ENCODE peak calls at places on chromosomes 2 and 18, in nine cellular contexts. A, W, I, E, M, S, Y, U and R are unnamed samples.

GRCh38 chr2:84849271-84849952 is 31.5 kb downstream of the TRABD2A start:
- DNase-seq in A (no peak), W (no peak), I (no peak), E (peak; percentile 60), M (peak; percentile 11), S (no peak), Y (no peak), U (no peak), R (no peak)

GRCh38 chr2:74405994-74406583 is 15.3 kb downstream of the C2orf81 start:
- DNase-seq in A (no peak), W (no peak), I (no peak), E (peak; percentile 40), M (no peak), S (no peak), Y (no peak), U (no peak), R (no peak)

GRCh38 chr2:220224711-220225519 is 597.5 kb downstream of the SLC4A3 start:
- DNase-seq in A (no peak), W (no peak), I (no peak), E (peak; percentile 89), M (no peak), S (no peak), Y (no peak), U (no peak), R (no peak)

GRCh38 chr18:48409591-48410094 is 460 bp upstream of the ZBTB7C start:
- DNase-seq in A (no peak), W (no peak), I (no peak), E (no peak), M (peak; percentile 53), S (peak; percentile 47), Y (no peak), U (peak; percentile 91), R (peak; percentile 73)

GRCh38 chr2:16112251-16112971 is 172.1 kb downstream of the MYCN start:
- DNase-seq in A (no peak), W (no peak), I (no peak), E (no peak), M (no peak), S (no peak), Y (no peak), U (no peak), R (no peak)

GRCh38 chr2:36965751-36966369 is 476 bp downstream of the STRN start:
- DNase-seq in A (peak; percentile 53), W (no peak), I (no peak), E (no peak), M (peak; percentile 63), S (no peak), Y (peak; percentile 25), U (no peak), R (peak; percentile 60)

GRCh38 chr2:128374001-128374710 is 55.5 kb upstream of the HS6ST1 start:
- DNase-seq in A (no peak), W (no peak), I (no peak), E (peak; percentile 87), M (peak; percentile 28), S (peak; percentile 12), Y (no peak), U (peak; percentile 79), R (no peak)

GRCh38 chr2:222055328-222055727 is 243.5 kb downstream of the PAX3 start:
- DNase-seq in A (no peak), W (no peak), I (no peak), E (no peak), M (no peak), S (no peak), Y (no peak), U (no peak), R (no peak)

GRCh38 chr2:120436460-120436739 is 90.5 kb downstream of the INHBB start:
- DNase-seq in A (no peak), W (no peak), I (peak; percentile 66), E (no peak), M (no peak), S (no peak), Y (peak; percentile 11), U (peak; percentile 24), R (peak; percentile 84)

GRCh38 chr18:48743046-48743445 is 204.2 kb downstream of the CTIF start:
- DNase-seq in A (no peak), W (no peak), I (peak; percentile 87), E (peak; percentile 71), M (no peak), S (peak; percentile 79), Y (peak; percentile 71), U (no peak), R (peak; percentile 58)

GRCh38 chr2:234211797-234212196 is 161.3 kb downstream of the SPP2 start:
- DNase-seq in A (no peak), W (no peak), I (no peak), E (no peak), M (no peak), S (no peak), Y (no peak), U (no peak), R (no peak)

GRCh38 chr18:74836296-74837139 is 238.8 kb downstream of the ZNF407 start:
- DNase-seq in A (no peak), W (no peak), I (peak; percentile 70), E (peak; percentile 72), M (no peak), S (no peak), Y (no peak), U (no peak), R (no peak)

GRCh38 chr2:170818294-170819104 is 1.8 kb downstream of the GAD1 start:
- DNase-seq in A (no peak), W (no peak), I (no peak), E (no peak), M (no peak), S (no peak), Y (no peak), U (peak; percentile 69), R (no peak)

GRCh38 chr18:22399949-22400348 is 17.8 kb downstream of the CTAGE1 start:
- DNase-seq in A (no peak), W (no peak), I (no peak), E (peak; percentile 62), M (no peak), S (no peak), Y (no peak), U (no peak), R (no peak)

GRCh38 chr2:162342841-162343240 is 1.1 kb upstream of the GCA start:
- DNase-seq in A (no peak), W (no peak), I (no peak), E (no peak), M (no peak), S (no peak), Y (no peak), U (no peak), R (no peak)

GRCh38 chr18:59885579-59886163 is 14.1 kb upstream of the PMAIP1 start:
- DNase-seq in A (no peak), W (no peak), I (no peak), E (peak; percentile 92), M (no peak), S (no peak), Y (no peak), U (no peak), R (no peak)

GRCh38 chr2:45169339-45170190 is 160.3 kb upstream of the SIX2 start:
- DNase-seq in A (no peak), W (no peak), I (no peak), E (no peak), M (no peak), S (no peak), Y (no peak), U (peak; percentile 87), R (no peak)
- H3K27ac ChIP-seq in A (no peak overlapping the region), W (no peak overlapping the region), I (no peak overlapping the region), E (no peak overlapping the region), M (no peak overlapping the region), S (peak overlapping the region; percentile 41), Y (peak overlapping the region; percentile 82), U (no peak overlapping the region), R (no peak overlapping the region)

DNA sequence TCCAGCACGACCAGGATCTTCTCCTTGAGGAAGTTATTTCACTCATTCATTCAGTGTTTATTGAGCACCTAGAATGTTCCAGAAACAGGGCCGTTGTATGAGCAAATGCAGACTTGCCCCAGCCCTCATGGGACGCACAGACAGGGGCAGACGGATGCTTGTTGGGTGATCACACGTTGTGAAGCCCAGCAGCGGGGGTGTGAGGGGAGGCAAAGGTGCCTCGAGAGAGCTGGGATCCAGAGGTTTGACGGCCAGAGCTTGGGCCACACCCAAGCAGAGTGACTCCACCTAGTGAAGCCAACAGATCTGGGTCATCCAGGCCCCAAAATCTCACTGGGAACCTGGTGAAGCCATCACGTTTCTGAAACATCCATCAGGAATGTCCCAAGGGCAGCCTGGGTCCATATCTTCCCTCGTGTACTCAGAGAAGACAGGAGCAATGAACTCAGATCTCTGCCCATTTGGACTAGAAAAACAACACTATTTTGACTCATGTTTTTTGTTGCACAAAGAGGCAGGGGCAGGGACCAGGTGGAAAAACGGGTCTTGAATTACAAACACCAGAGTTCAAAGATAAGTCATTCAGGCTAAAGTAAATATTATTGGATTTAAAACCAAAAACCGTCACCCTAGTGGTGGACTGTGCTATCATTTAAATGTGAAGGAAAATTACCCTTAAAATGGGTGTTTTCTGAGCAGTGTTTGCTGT is 54.9 kb upstream of the RBM44 start:
- DNase-seq in A (no peak), W (no peak), I (no peak), E (peak; percentile 63), M (peak; percentile 71), S (no peak), Y (no peak), U (no peak), R (no peak)
- TF ChIP-seq POLR2A in A (no peak), W (no peak), I (no peak), E (no peak), M (no peak), S (no peak), Y (no peak), U (no peak), R (no peak)

GRCh38 chr2:176117823-176118376 is 1.3 kb downstream of the HOXD10 start:
- DNase-seq in A (no peak), W (no peak), I (no peak), E (no peak), M (no peak), S (no peak), Y (no peak), U (no peak), R (no peak)

GRCh38 chr2:176118606-176119370 is 2.2 kb downstream of the HOXD10 start:
- DNase-seq in A (no peak), W (peak; percentile 69), I (no peak), E (no peak), M (no peak), S (peak; percentile 76), Y (no peak), U (no peak), R (peak; percentile 69)

GRCh38 chr2:176115883-176116813 is at the start of gene HOXD10:
- DNase-seq in A (no peak), W (no peak), I (peak; percentile 67), E (no peak), M (no peak), S (peak; percentile 91), Y (no peak), U (peak; percentile 81), R (peak; percentile 49)

GRCh38 chr2:176114930-176115625 is 1.5 kb upstream of the HOXD10 start:
- DNase-seq in A (no peak), W (no peak), I (no peak), E (no peak), M (no peak), S (no peak), Y (no peak), U (no peak), R (no peak)

GRCh38 chr2:176117162-176117822 is 714 bp downstream of the HOXD10 start:
- DNase-seq in A (no peak), W (no peak), I (peak; percentile 48), E (no peak), M (no peak), S (no peak), Y (no peak), U (peak; percentile 70), R (no peak)
- H3K36me3 ChIP-seq in A (no peaks in the 10 kb centered on the region), W (no peaks in the 10 kb centered on the region), I (no peaks in the 10 kb centered on the region), E (no peaks in the 10 kb centered on the region), M (no peaks in the 10 kb centered on the region), S (no peaks in the 10 kb centered on the region), Y (no peaks in the 10 kb centered on the region), U (no peaks in the 10 kb centered on the region), R (no peaks in the 10 kb centered on the region)

GRCh38 chr18:8627540-8627939 is 18.3 kb downstream of the RAB12 start:
- DNase-seq in A (no peak), W (no peak), I (no peak), E (no peak), M (no peak), S (no peak), Y (no peak), U (no peak), R (no peak)
- H3K27ac ChIP-seq in A (no peak overlapping the region), W (no peak overlapping the region), I (no peak overlapping the region), E (no peak overlapping the region), M (no peak overlapping the region), S (no peak overlapping the region), Y (no peak overlapping the region), U (no peak overlapping the region), R (no peak overlapping the region)